ENCODE peak calls at places on chromosomes 12 and 14, in seven cellular contexts. A is RPMI7951, K is WTC11, M is cardiac fibroblast, G is HTR-8/SVneo, U is A549, I is WERI-Rb-1. W is an unnamed sample.

GRCh38 chr12:51721281-51721940 is 127.1 kb downstream of the FIGNL2 start:
- DNase-seq in A (no peak), K (peak; percentile 81), M (peak; percentile 48), G (no peak), U (no peak), I (no peak), W (no peak)

GRCh38 chr12:125651625-125652024 is 586.4 kb downstream of the AACS start:
- DNase-seq in A (no peak), K (no peak), M (no peak), G (no peak), U (no peak), I (no peak), W (no peak)

GRCh38 chr12:130920711-130921381 is 32.9 kb upstream of the ADGRD1 start:
- DNase-seq in A (no peak), K (no peak), M (peak; percentile 81), G (peak; percentile 37), U (no peak), I (no peak), W (no peak)

GRCh38 chr14:34465069-34465859 is 3.2 kb upstream of the SPTSSA start:
- DNase-seq in A (peak; percentile 51), K (no peak), M (peak; percentile 68), G (no peak), U (no peak), I (no peak), W (peak; percentile 95)

GRCh38 chr14:70821916-70822705 is 12.8 kb upstream of the MAP3K9 start:
- DNase-seq in A (peak; percentile 43), K (peak; percentile 60), M (peak; percentile 49), G (peak; percentile 81), U (peak; percentile 62), I (peak; percentile 66), W (no peak)

GRCh38 chr14:35855886-35856481 is 29.8 kb downstream of the BRMS1L start:
- DNase-seq in A (no peak), K (no peak), M (no peak), G (no peak), U (no peak), I (no peak), W (no peak)

GRCh38 chr12:76470028-76470939 is 89.3 kb downstream of the OSBPL8 start:
- DNase-seq in A (peak; percentile 81), K (no peak), M (peak; percentile 87), G (peak; percentile 75), U (peak; percentile 47), I (no peak), W (no peak)

GRCh38 chr14:43019826-43020225 is 1413.2 kb downstream of the LRFN5 start:
- DNase-seq in A (no peak), K (no peak), M (no peak), G (no peak), U (no peak), I (no peak), W (no peak)

GRCh38 chr14:101444116-101444515 is 117.2 kb upstream of the DIO3 start:
- DNase-seq in A (peak; percentile 17), K (no peak), M (no peak), G (peak; percentile 88), U (peak; percentile 54), I (no peak), W (no peak)

GRCh38 chr12:49917126-49917787 is 13.6 kb upstream of the FAIM2 start:
- DNase-seq in A (no peak), K (no peak), M (no peak), G (no peak), U (no peak), I (peak; percentile 82), W (no peak)

GRCh38 chr14:56809262-56810215 is 740 bp downstream of the OTX2 start:
- DNase-seq in A (no peak), K (peak; percentile 33), M (no peak), G (no peak), U (no peak), I (peak; percentile 40), W (no peak)

W was measured in NCI-H2029.